ENCODE peak calls at places on chromosomes 5 and 9, in six cellular contexts. P is SK-MEL-5; M is stimulated activated CD4-positive, alpha-beta T cell treated with anti-CD3 and anti-CD28 coated beads, Interleukin-1b, Interleukin-23, amount 100 ng/mL, for 1 hour; L is NCI-H1417; G is naive thymus-derived CD8-positive, alpha-beta T cell; S is NAMALWA. F is an unnamed sample.

GRCh38 chr9:69347607-69348006 is 22.6 kb downstream of the ENTREP1 start:
- DNase-seq in L (no peak), M (no peak), P (no peak), S (no peak), G (no peak), F (no peak)

GRCh38 chr9:87642330-87643110 is 83.4 kb upstream of the CTSL start:
- DNase-seq in M (no peak), G (no peak), S (no peak), L (no peak), P (no peak), F (no peak)

GRCh38 chr5:175815126-175815913 is 56.1 kb upstream of the CPLX2 start:
- DNase-seq in S (no peak), P (no peak), L (no peak), G (no peak), M (no peak), F (no peak)

GRCh38 chr9:127283917-127284316 is 19.3 kb downstream of the GARNL3 start:
- DNase-seq in P (peak), L (no peak), M (no peak), G (no peak), S (peak), F (no peak)

GRCh38 chr5:88787856-88788255 is 95.1 kb downstream of the MEF2C start:
- DNase-seq in P (no peak), L (no peak), G (no peak), S (no peak), M (no peak), F (no peak)

GRCh38 chr9:6152824-6153223 is 62.8 kb upstream of the IL33 start:
- DNase-seq in S (no peak), L (no peak), P (no peak), M (no peak), G (no peak), F (no peak)

GRCh38 chr9:34233691-34234090 is 54.8 kb downstream of the UBAP1 start:
- DNase-seq in L (no peak), G (no peak), S (no peak), M (no peak), P (no peak), F (no peak)

GRCh38 chr5:133665571-133665970 is 53.2 kb upstream of the FSTL4 start:
- DNase-seq in M (no peak), S (no peak), P (no peak), L (no peak), G (no peak), F (no peak)

GRCh38 chr5:16736158-16736994 is 119.6 kb upstream of the RETREG1 start:
- DNase-seq in G (no peak), S (no peak), M (no peak), L (peak), P (peak), F (peak)

GRCh38 chr9:109416135-109416706 is 81.9 kb downstream of the PTPN3 start:
- DNase-seq in L (no peak), G (no peak), S (peak), M (no peak), P (no peak), F (no peak)

GRCh38 chr9:93261735-93262523 is 78.0 kb downstream of the WNK2 start:
- DNase-seq in M (no peak), S (no peak), G (no peak), P (no peak), L (no peak), F (no peak)

GRCh38 chr5:140883373-140883772 is 1.4 kb downstream of the PCDHA13 start:
- DNase-seq in M (no peak), L (no peak), S (no peak), G (no peak), P (no peak), F (no peak)

GRCh38 chr9:123513554-123513953 is 157.6 kb downstream of the CRB2 start:
- DNase-seq in P (no peak), L (no peak), S (no peak), G (no peak), M (no peak), F (no peak)

GRCh38 chr9:19155106-19155999 is 28.1 kb upstream of the PLIN2 start:
- DNase-seq in S (no peak), G (no peak), M (no peak), L (peak), P (no peak), F (no peak)

GRCh38 chr5:872301-872700 is 20.3 kb downstream of the BRD9 start:
- DNase-seq in L (no peak), S (no peak), M (no peak), P (no peak), G (no peak), F (no peak)

GRCh38 chr9:94011134-94011533 is 56.0 kb upstream of the BARX1 start:
- DNase-seq in P (no peak), M (no peak), S (no peak), G (no peak), L (no peak), F (no peak)

GRCh38 chr5:126483156-126483555 is 59.9 kb downstream of the GRAMD2B start:
- DNase-seq in G (no peak), M (no peak), L (no peak), S (no peak), P (peak), F (no peak)

GRCh38 chr5:131671994-131672655 is 37.1 kb upstream of the RAPGEF6 start:
- DNase-seq in G (no peak), P (peak), L (no peak), M (no peak), S (no peak), F (no peak)

GRCh38 chr5:149724884-149725283 is 5.2 kb upstream of the PPARGC1B start:
- DNase-seq in M (no peak), P (no peak), S (no peak), G (no peak), L (no peak), F (no peak)

GRCh38 chr5:170832241-170832640 is 29.6 kb upstream of the RANBP17 start:
- DNase-seq in P (peak), G (no peak), M (no peak), S (no peak), L (no peak), F (no peak)

GRCh38 chr9:30120654-30121053 is 2263.8 kb upstream of the ACO1 start:
- DNase-seq in S (no peak), M (no peak), P (no peak), G (no peak), L (no peak), F (no peak)

GRCh38 chr5:39052141-39052540 is 22.1 kb downstream of the RICTOR start:
- DNase-seq in S (no peak), P (no peak), L (no peak), G (no peak), M (no peak), F (no peak)

GRCh38 chr9:72790934-72791333 is 161.9 kb downstream of the ALDH1A1 start:
- DNase-seq in S (no peak), M (no peak), L (no peak), G (no peak), P (no peak), F (no peak)

GRCh38 chr5:155408465-155408864 is 394.9 kb downstream of the KIF4B start:
- DNase-seq in P (no peak), G (no peak), M (no peak), S (no peak), L (no peak), F (no peak)

GRCh38 chr5:180594311-180595045 is 3.2 kb upstream of the SCGB3A1 start:
- DNase-seq in G (no peak), L (no peak), P (no peak), M (no peak), S (no peak), F (no peak)

GRCh38 chr9:35295369-35296036 is 133.7 kb downstream of the UNC13B start:
- DNase-seq in M (no peak), G (no peak), S (no peak), P (no peak), L (no peak), F (no peak)

GRCh38 chr5:40652441-40653220 is 27.1 kb upstream of the PTGER4 start:
- DNase-seq in P (no peak), L (peak), G (no peak), S (peak), M (no peak), F (no peak)

GRCh38 chr5:107764976-107765684 is 94.4 kb upstream of the EFNA5 start:
- DNase-seq in L (no peak), M (no peak), G (no peak), S (no peak), P (no peak), F (no peak)

GRCh38 chr9:73327149-73327548 is 175.5 kb downstream of the ANXA1 start:
- DNase-seq in S (no peak), G (no peak), M (no peak), L (no peak), P (peak), F (no peak)

GRCh38 chr9:97903168-97903567 is 19.1 kb downstream of the TRMO start:
- DNase-seq in L (no peak), M (no peak), G (no peak), P (no peak), S (no peak), F (no peak)

GRCh38 chr9:519579-519978 is 304.9 kb downstream of the DOCK8 start:
- DNase-seq in M (no peak), S (no peak), P (no peak), L (no peak), G (no peak), F (no peak)

GRCh38 chr5:151597749-151598148 is 6.6 kb upstream of the FAT2 start:
- DNase-seq in L (no peak), M (no peak), G (no peak), S (no peak), P (no peak), F (no peak)

GRCh38 chr5:163619951-163620350 is 114.5 kb downstream of the MAT2B start:
- DNase-seq in L (peak), P (no peak), M (no peak), G (no peak), S (no peak), F (no peak)

GRCh38 chr5:74629326-74629725 is 11.2 kb downstream of the ENC1 start:
- DNase-seq in L (no peak), G (no peak), S (no peak), M (no peak), P (no peak), F (no peak)

GRCh38 chr9:127664678-127665507 is 41.9 kb upstream of the CFAP157 start:
- DNase-seq in M (no peak), P (no peak), S (no peak), G (no peak), L (no peak), F (no peak)

GRCh38 chr5:169258372-169259000 is 42.5 kb downstream of the SLIT3 start:
- DNase-seq in M (no peak), P (no peak), L (no peak), G (no peak), S (no peak), F (no peak)

GRCh38 chr5:88263349-88263748 is 5.3 kb downstream of the TMEM161B start:
- DNase-seq in M (no peak), G (no peak), L (no peak), P (no peak), S (no peak), F (no peak)

GRCh38 chr5:113190347-113190746 is 213.7 kb downstream of the DCP2 start:
- DNase-seq in G (no peak), M (no peak), S (no peak), P (no peak), L (no peak), F (no peak)

GRCh38 chr5:143471666-143472411 is 68.4 kb upstream of the NR3C1 start:
- DNase-seq in S (no peak), P (no peak), G (no peak), L (no peak), M (no peak), F (no peak)